ENCODE peak calls at places on chromosomes 1 and 21, in eight cellular contexts. One of them, this sample, is unnamed.

GRCh38 chr21:37074195-37074510 is 1.1 kb downstream of the TTC3 start:
- DNase-seq in cardiac fibroblast: no peak
- DNase-seq in RWPE2: no peak
- DNase-seq in colonic mucosa: peak
- DNase-seq in left ventricle myocardium inferior: no peak
- DNase-seq in RWPE1: peak
- DNase-seq in fibroblast of pulmonary artery: no peak
- DNase-seq in tibial artery: no peak
- DNase-seq in this sample: no peak

GRCh38 chr1:179930867-179931266 is 23.7 kb upstream of the CEP350 start:
- DNase-seq in colonic mucosa: no peak
- DNase-seq in fibroblast of pulmonary artery: no peak
- DNase-seq in RWPE2: no peak
- DNase-seq in RWPE1: no peak
- DNase-seq in cardiac fibroblast: no peak
- DNase-seq in tibial artery: no peak
- DNase-seq in left ventricle myocardium inferior: no peak
- DNase-seq in this sample: no peak

GRCh38 chr1:54001620-54002019 is 16.4 kb downstream of the LDLRAD1 start:
- DNase-seq in tibial artery: no peak
- DNase-seq in RWPE1: no peak
- DNase-seq in left ventricle myocardium inferior: no peak
- DNase-seq in colonic mucosa: no peak
- DNase-seq in cardiac fibroblast: no peak
- DNase-seq in RWPE2: no peak
- DNase-seq in fibroblast of pulmonary artery: no peak
- DNase-seq in this sample: no peak

GRCh38 chr1:99645199-99645598 is 714 bp upstream of the PALMD start:
- DNase-seq in fibroblast of pulmonary artery: peak
- DNase-seq in tibial artery: no peak
- DNase-seq in colonic mucosa: no peak
- DNase-seq in RWPE2: no peak
- DNase-seq in RWPE1: peak
- DNase-seq in left ventricle myocardium inferior: no peak
- DNase-seq in cardiac fibroblast: peak
- DNase-seq in this sample: no peak

GRCh38 chr1:2335721-2336475 is 55.5 kb downstream of the MORN1 start:
- DNase-seq in fibroblast of pulmonary artery: no peak
- DNase-seq in left ventricle myocardium inferior: no peak
- DNase-seq in RWPE1: no peak
- DNase-seq in RWPE2: no peak
- DNase-seq in colonic mucosa: no peak
- DNase-seq in tibial artery: no peak
- DNase-seq in cardiac fibroblast: no peak
- DNase-seq in this sample: no peak

GRCh38 chr1:230104395-230105244 is 37.6 kb downstream of the GALNT2 start:
- DNase-seq in fibroblast of pulmonary artery: peak
- DNase-seq in cardiac fibroblast: peak
- DNase-seq in tibial artery: peak
- DNase-seq in RWPE2: peak
- DNase-seq in colonic mucosa: peak
- DNase-seq in RWPE1: peak
- DNase-seq in left ventricle myocardium inferior: peak
- DNase-seq in this sample: peak

GRCh38 chr21:45539796-45540600 is 2.2 kb downstream of the SLC19A1 start:
- DNase-seq in colonic mucosa: peak
- DNase-seq in cardiac fibroblast: no peak
- DNase-seq in RWPE2: peak
- DNase-seq in left ventricle myocardium inferior: peak
- DNase-seq in tibial artery: peak
- DNase-seq in RWPE1: no peak
- DNase-seq in fibroblast of pulmonary artery: no peak
- DNase-seq in this sample: peak

GRCh38 chr1:231981675-231982074 is 355.1 kb downstream of the DISC1 start:
- DNase-seq in colonic mucosa: no peak
- DNase-seq in RWPE1: no peak
- DNase-seq in left ventricle myocardium inferior: no peak
- DNase-seq in cardiac fibroblast: no peak
- DNase-seq in RWPE2: no peak
- DNase-seq in fibroblast of pulmonary artery: no peak
- DNase-seq in tibial artery: no peak
- DNase-seq in this sample: no peak

GRCh38 chr1:225508538-225509375 is 80.9 kb upstream of the LBR start:
- DNase-seq in cardiac fibroblast: peak
- DNase-seq in left ventricle myocardium inferior: no peak
- DNase-seq in tibial artery: no peak
- DNase-seq in fibroblast of pulmonary artery: peak
- DNase-seq in RWPE2: no peak
- DNase-seq in colonic mucosa: no peak
- DNase-seq in RWPE1: peak
- DNase-seq in this sample: no peak

GRCh38 chr1:222777463-222777862 is 37.4 kb upstream of the DISP1 start:
- DNase-seq in RWPE1: no peak
- DNase-seq in left ventricle myocardium inferior: no peak
- DNase-seq in fibroblast of pulmonary artery: peak
- DNase-seq in tibial artery: no peak
- DNase-seq in cardiac fibroblast: peak
- DNase-seq in colonic mucosa: no peak
- DNase-seq in RWPE2: no peak
- DNase-seq in this sample: no peak

GRCh38 chr1:22089787-22090186 is 37.3 kb downstream of the CDC42 start:
- DNase-seq in colonic mucosa: no peak
- DNase-seq in RWPE1: no peak
- DNase-seq in RWPE2: no peak
- DNase-seq in tibial artery: no peak
- DNase-seq in cardiac fibroblast: no peak
- DNase-seq in left ventricle myocardium inferior: no peak
- DNase-seq in fibroblast of pulmonary artery: no peak
- DNase-seq in this sample: no peak

GRCh38 chr1:101079341-101079740 is 53.8 kb upstream of the DPH5 start:
- DNase-seq in fibroblast of pulmonary artery: no peak
- DNase-seq in RWPE1: no peak
- DNase-seq in RWPE2: no peak
- DNase-seq in left ventricle myocardium inferior: no peak
- DNase-seq in colonic mucosa: no peak
- DNase-seq in cardiac fibroblast: no peak
- DNase-seq in tibial artery: no peak
- DNase-seq in this sample: no peak

GRCh38 chr1:1199141-1199960 is 7.0 kb downstream of the TNFRSF18 start:
- DNase-seq in RWPE2: peak
- DNase-seq in RWPE1: no peak
- DNase-seq in cardiac fibroblast: no peak
- DNase-seq in fibroblast of pulmonary artery: no peak
- DNase-seq in tibial artery: no peak
- DNase-seq in left ventricle myocardium inferior: peak
- DNase-seq in colonic mucosa: no peak
- DNase-seq in this sample: peak

GRCh38 chr1:95117207-95118018 is at the start of gene TLCD4:
- DNase-seq in left ventricle myocardium inferior: peak
- DNase-seq in RWPE1: peak
- DNase-seq in cardiac fibroblast: peak
- DNase-seq in colonic mucosa: peak
- DNase-seq in tibial artery: peak
- DNase-seq in fibroblast of pulmonary artery: peak
- DNase-seq in RWPE2: peak
- DNase-seq in this sample: peak

GRCh38 chr1:89957063-89957462 is 37.8 kb upstream of the ZNF326 start:
- DNase-seq in left ventricle myocardium inferior: no peak
- DNase-seq in cardiac fibroblast: no peak
- DNase-seq in RWPE1: no peak
- DNase-seq in RWPE2: no peak
- DNase-seq in tibial artery: no peak
- DNase-seq in colonic mucosa: no peak
- DNase-seq in fibroblast of pulmonary artery: no peak
- DNase-seq in this sample: no peak

GRCh38 chr21:45286671-45287437 is 841 bp downstream of the POFUT2 start:
- DNase-seq in RWPE2: peak
- DNase-seq in RWPE1: no peak
- DNase-seq in fibroblast of pulmonary artery: no peak
- DNase-seq in tibial artery: peak
- DNase-seq in colonic mucosa: no peak
- DNase-seq in left ventricle myocardium inferior: peak
- DNase-seq in cardiac fibroblast: no peak
- DNase-seq in this sample: no peak

GRCh38 chr1:55369474-55369873 is 154.3 kb upstream of the USP24 start:
- DNase-seq in RWPE1: no peak
- DNase-seq in fibroblast of pulmonary artery: peak
- DNase-seq in tibial artery: no peak
- DNase-seq in left ventricle myocardium inferior: no peak
- DNase-seq in colonic mucosa: no peak
- DNase-seq in RWPE2: no peak
- DNase-seq in cardiac fibroblast: peak
- DNase-seq in this sample: no peak

GRCh38 chr21:41410767-41411448 is 15.1 kb upstream of the MX1 start:
- DNase-seq in RWPE1: no peak
- DNase-seq in RWPE2: no peak
- DNase-seq in fibroblast of pulmonary artery: no peak
- DNase-seq in colonic mucosa: no peak
- DNase-seq in left ventricle myocardium inferior: no peak
- DNase-seq in tibial artery: peak
- DNase-seq in cardiac fibroblast: no peak
- DNase-seq in this sample: no peak

GRCh38 chr21:41410361-41410760 is 15.7 kb upstream of the MX1 start:
- DNase-seq in RWPE1: no peak
- DNase-seq in colonic mucosa: no peak
- DNase-seq in fibroblast of pulmonary artery: no peak
- DNase-seq in left ventricle myocardium inferior: no peak
- DNase-seq in RWPE2: no peak
- DNase-seq in tibial artery: no peak
- DNase-seq in cardiac fibroblast: no peak
- DNase-seq in this sample: no peak

GRCh38 chr21:41407541-41408460 is 18.2 kb upstream of the MX1 start:
- DNase-seq in tibial artery: peak
- DNase-seq in RWPE1: no peak
- DNase-seq in fibroblast of pulmonary artery: no peak
- DNase-seq in RWPE2: no peak
- DNase-seq in left ventricle myocardium inferior: no peak
- DNase-seq in colonic mucosa: no peak
- DNase-seq in cardiac fibroblast: no peak
- DNase-seq in this sample: no peak

GRCh38 chr21:41406340-41406739 is 19.7 kb upstream of the MX1 start:
- DNase-seq in RWPE1: no peak
- DNase-seq in RWPE2: no peak
- DNase-seq in cardiac fibroblast: no peak
- DNase-seq in tibial artery: peak
- DNase-seq in left ventricle myocardium inferior: no peak
- DNase-seq in fibroblast of pulmonary artery: no peak
- DNase-seq in colonic mucosa: no peak
- DNase-seq in this sample: no peak

GRCh38 chr21:41411449-41412089 is 14.5 kb upstream of the MX1 start:
- DNase-seq in RWPE2: no peak
- DNase-seq in fibroblast of pulmonary artery: no peak
- DNase-seq in left ventricle myocardium inferior: no peak
- DNase-seq in colonic mucosa: peak
- DNase-seq in tibial artery: peak
- DNase-seq in cardiac fibroblast: peak
- DNase-seq in RWPE1: no peak
- DNase-seq in this sample: no peak
- TF ChIP-seq CTCF in RWPE2: no peak
- TF ChIP-seq CTCF in fibroblast of pulmonary artery: peak
- TF ChIP-seq CTCF in left ventricle myocardium inferior: peak
- TF ChIP-seq CTCF in colonic mucosa: no peak
- TF ChIP-seq CTCF in tibial artery: no peak
- TF ChIP-seq CTCF in cardiac fibroblast: no peak
- TF ChIP-seq CTCF in RWPE1: no peak
- TF ChIP-seq CTCF in this sample: no peak

GRCh38 chr1:36453051-36453450 is 2.8 kb upstream of the OSCP1 start:
- DNase-seq in left ventricle myocardium inferior: no peak
- DNase-seq in RWPE2: no peak
- DNase-seq in cardiac fibroblast: no peak
- DNase-seq in fibroblast of pulmonary artery: no peak
- DNase-seq in tibial artery: no peak
- DNase-seq in RWPE1: no peak
- DNase-seq in colonic mucosa: no peak
- DNase-seq in this sample: no peak
- TF ChIP-seq CTCF in left ventricle myocardium inferior: no peak
- TF ChIP-seq CTCF in RWPE2: no peak
- TF ChIP-seq CTCF in cardiac fibroblast: no peak
- TF ChIP-seq CTCF in fibroblast of pulmonary artery: no peak
- TF ChIP-seq CTCF in tibial artery: no peak
- TF ChIP-seq CTCF in RWPE1: no peak
- TF ChIP-seq CTCF in colonic mucosa: no peak
- TF ChIP-seq CTCF in this sample: no peak

DNA sequence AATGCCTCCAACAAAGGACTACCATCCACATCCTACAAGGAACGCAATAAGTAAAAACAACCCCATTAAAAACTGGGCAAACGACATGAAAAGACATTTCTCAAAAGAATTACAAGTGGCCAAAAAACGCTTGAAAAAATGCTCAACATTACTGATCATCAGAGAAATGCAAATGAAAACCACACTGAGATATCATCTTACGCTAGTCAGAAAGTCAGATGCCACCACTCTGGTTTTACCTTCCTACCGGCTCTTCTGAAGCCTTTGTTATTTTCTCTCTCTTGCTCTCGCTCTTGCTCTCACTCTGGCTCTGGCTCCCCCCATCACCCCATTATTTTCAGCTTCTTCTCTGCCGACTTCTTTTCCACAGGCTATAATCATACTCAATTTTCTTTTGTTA is 38.8 kb downstream of the VPS45 start:
- DNase-seq in left ventricle myocardium inferior: no peak
- DNase-seq in tibial artery: no peak
- DNase-seq in RWPE1: no peak
- DNase-seq in cardiac fibroblast: no peak
- DNase-seq in colonic mucosa: no peak
- DNase-seq in RWPE2: no peak
- DNase-seq in fibroblast of pulmonary artery: no peak
- DNase-seq in this sample: no peak
- TF ChIP-seq CTCF in left ventricle myocardium inferior: no peak
- TF ChIP-seq CTCF in tibial artery: no peak
- TF ChIP-seq CTCF in RWPE1: no peak
- TF ChIP-seq CTCF in cardiac fibroblast: no peak
- TF ChIP-seq CTCF in colonic mucosa: no peak
- TF ChIP-seq CTCF in RWPE2: no peak
- TF ChIP-seq CTCF in fibroblast of pulmonary artery: no peak
- TF ChIP-seq CTCF in this sample: no peak

GRCh38 chr1:216705686-216706085 is 17.5 kb downstream of the ESRRG start:
- DNase-seq in left ventricle myocardium inferior: peak
- DNase-seq in cardiac fibroblast: no peak
- DNase-seq in RWPE2: no peak
- DNase-seq in tibial artery: no peak
- DNase-seq in RWPE1: no peak
- DNase-seq in colonic mucosa: no peak
- DNase-seq in fibroblast of pulmonary artery: no peak
- DNase-seq in this sample: no peak

GRCh38 chr1:216700779-216701178 is 22.4 kb downstream of the ESRRG start:
- DNase-seq in colonic mucosa: no peak
- DNase-seq in tibial artery: no peak
- DNase-seq in RWPE1: no peak
- DNase-seq in RWPE2: no peak
- DNase-seq in left ventricle myocardium inferior: no peak
- DNase-seq in fibroblast of pulmonary artery: no peak
- DNase-seq in cardiac fibroblast: no peak
- DNase-seq in this sample: no peak

DNA sequence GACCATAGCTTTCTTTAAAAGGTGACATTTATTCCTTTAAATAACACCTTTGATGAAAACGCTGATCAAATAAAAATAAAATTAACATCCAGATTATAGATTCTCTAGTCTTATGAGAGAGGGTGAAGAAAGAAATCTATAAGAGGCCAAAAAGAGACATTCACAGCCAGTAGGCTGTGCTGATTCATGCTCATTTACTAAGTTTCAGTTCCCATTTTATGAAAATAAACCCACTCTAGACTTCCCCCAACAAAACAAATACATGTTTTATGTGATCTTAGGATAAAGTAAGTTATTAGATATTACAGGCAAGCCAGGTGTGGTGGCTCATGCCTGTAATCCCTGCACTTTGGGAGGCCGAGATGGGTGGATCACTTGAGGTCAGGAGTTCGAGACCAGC is 21.1 kb downstream of the ESRRG start:
- DNase-seq in colonic mucosa: no peak
- DNase-seq in cardiac fibroblast: no peak
- DNase-seq in tibial artery: no peak
- DNase-seq in RWPE1: no peak
- DNase-seq in left ventricle myocardium inferior: no peak
- DNase-seq in fibroblast of pulmonary artery: no peak
- DNase-seq in RWPE2: no peak
- DNase-seq in this sample: no peak
- TF ChIP-seq CTCF in colonic mucosa: no peak
- TF ChIP-seq CTCF in cardiac fibroblast: no peak
- TF ChIP-seq CTCF in tibial artery: no peak
- TF ChIP-seq CTCF in RWPE1: no peak
- TF ChIP-seq CTCF in left ventricle myocardium inferior: no peak
- TF ChIP-seq CTCF in fibroblast of pulmonary artery: no peak
- TF ChIP-seq CTCF in RWPE2: no peak
- TF ChIP-seq CTCF in this sample: no peak